ENCODE peak calls at places on chromosomes 3 and 15, in four cellular contexts. C is mammary epithelial cell, U is Peyer's patch, N is heart left ventricle. V is an unnamed sample.

GRCh38 chr15:71753346-71753745 is 57.0 kb upstream of the NR2E3 start:
- DNase-seq in C (peak), U (no peak), N (no peak), V (no peak)

GRCh38 chr15:93037341-93038063 is 51.5 kb downstream of the RGMA start:
- DNase-seq in C (peak), U (peak), N (peak), V (no peak)

GRCh38 chr15:77905301-77905920 is 172.1 kb downstream of the TBC1D2B start:
- DNase-seq in C (no peak), U (peak), N (no peak), V (no peak)

GRCh38 chr3:137041251-137041650 is 83.5 kb downstream of the IL20RB start:
- DNase-seq in C (no peak), U (no peak), N (no peak), V (no peak)

GRCh38 chr15:40436116-40436891 is 4.4 kb upstream of the BAHD1 start:
- DNase-seq in C (no peak), U (no peak), N (no peak), V (no peak)

GRCh38 chr3:150531775-150532174 is 14.5 kb downstream of the SERP1 start:
- DNase-seq in C (no peak), U (no peak), N (no peak), V (no peak)

GRCh38 chr15:45551691-45552090 is 29.1 kb upstream of the SLC30A4 start:
- DNase-seq in C (peak), U (no peak), N (no peak), V (no peak)

GRCh38 chr15:88542342-88542733 is 4.1 kb downstream of the DET1 start:
- DNase-seq in C (no peak), U (no peak), N (peak), V (no peak)

GRCh38 chr3:112411425-112411824 is 78.5 kb downstream of the CD200 start:
- DNase-seq in C (no peak), U (no peak), N (no peak), V (no peak)

GRCh38 chr15:94671845-94672524 is 440.6 kb downstream of the MCTP2 start:
- DNase-seq in C (no peak), U (no peak), N (no peak), V (no peak)

GRCh38 chr15:76174654-76175053 is 114.9 kb downstream of the TMEM266 start:
- DNase-seq in C (no peak), U (no peak), N (no peak), V (no peak)

GRCh38 chr3:182980204-182981037 is at the start of gene DCUN1D1:
- DNase-seq in C (peak), U (peak), N (peak), V (peak)

GRCh38 chr3:117399311-117400068 is 689.9 kb downstream of the TUSC7 start:
- DNase-seq in C (no peak), U (no peak), N (no peak), V (no peak)

GRCh38 chr3:10423171-10423882 is 82.1 kb downstream of the ATP2B2 start:
- DNase-seq in C (no peak), U (no peak), N (no peak), V (no peak)

GRCh38 chr15:25331404-25331803 is 107.4 kb downstream of the UBE3A start:
- DNase-seq in C (no peak), U (no peak), N (no peak), V (no peak)
- TF ChIP-seq CTCF in C (no peak), U (no peak), N (no peak), V (no peak)

GRCh38 chr3:189839576-189839975 is 208.4 kb downstream of the TP63 start:
- DNase-seq in C (peak), U (no peak), N (no peak), V (peak)

GRCh38 chr3:189841474-189842205 is 210.5 kb downstream of the TP63 start:
- DNase-seq in C (peak), U (no peak), N (no peak), V (peak)

GRCh38 chr3:189838291-189838690 is 207.1 kb downstream of the TP63 start:
- DNase-seq in C (no peak), U (no peak), N (no peak), V (no peak)

GRCh38 chr3:189845069-189845468 is 213.9 kb downstream of the TP63 start:
- DNase-seq in C (no peak), U (no peak), N (no peak), V (no peak)

GRCh38 chr3:189842681-189843602 is 211.8 kb downstream of the TP63 start:
- DNase-seq in C (peak), U (no peak), N (no peak), V (peak)
- H3K27ac ChIP-seq in C (peak), U (no peak), N (no peak), V (peak)

DNA sequence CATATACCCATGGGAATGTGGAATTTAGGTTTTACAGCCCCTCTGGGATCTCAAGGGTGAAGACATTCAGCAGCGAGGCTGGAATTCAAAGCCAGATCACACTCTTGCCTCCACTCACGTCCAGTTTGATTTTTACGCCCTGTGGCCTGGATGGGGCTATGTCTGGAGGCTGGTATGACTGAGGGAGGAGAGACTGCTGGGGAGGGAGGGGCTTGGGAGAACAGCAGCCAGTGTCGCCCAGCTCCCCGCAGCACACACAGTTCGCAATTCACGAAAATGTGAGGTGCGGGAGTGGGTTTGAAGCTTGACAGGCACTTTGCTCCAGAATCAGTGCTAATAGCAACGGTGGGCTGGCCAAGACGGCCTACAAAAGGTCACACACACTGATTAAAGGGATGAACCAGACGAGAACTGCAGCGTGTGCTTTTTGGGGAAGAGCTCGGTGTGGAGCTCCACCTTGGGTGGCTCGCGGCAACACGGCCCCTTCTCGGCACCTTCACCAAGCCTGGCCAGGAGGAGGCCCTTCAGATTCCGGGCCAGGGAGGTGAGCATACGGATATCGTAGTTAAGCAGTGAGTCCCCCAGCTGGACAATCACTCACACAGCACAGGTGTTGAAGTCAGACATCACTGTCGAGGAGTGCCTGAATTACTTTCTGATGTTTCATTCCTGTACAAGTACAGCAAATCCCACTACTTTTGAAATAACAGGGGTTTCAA is 16.4 kb downstream of the EHD4 start:
- DNase-seq in C (no peak), U (no peak), N (no peak), V (no peak)
- TF ChIP-seq CTCF in C (no peak), U (no peak), N (peak), V (no peak)

DNA sequence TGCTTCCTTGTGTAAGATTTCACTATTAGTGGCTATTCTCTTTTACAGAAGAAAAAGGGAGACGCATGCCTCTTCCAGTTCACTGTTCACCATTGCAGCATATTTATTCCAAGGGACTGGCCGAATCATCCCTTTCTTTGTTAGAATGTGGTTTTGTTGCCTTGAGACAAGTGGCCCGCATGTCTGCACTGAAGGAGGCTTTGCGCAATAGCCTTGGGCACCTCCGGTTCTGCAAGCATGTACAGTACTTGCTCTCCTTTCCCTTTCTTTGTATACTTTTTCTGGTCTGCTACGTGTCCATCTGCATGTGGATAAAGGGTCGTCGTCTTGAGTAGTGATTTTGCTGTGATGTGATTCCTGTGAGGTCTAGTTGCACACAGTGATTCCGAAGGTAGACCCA is 43.0 kb downstream of the FLNB start:
- DNase-seq in C (peak), U (no peak), N (no peak), V (peak)
- H3K27ac ChIP-seq in C (peak), U (peak), N (peak), V (peak)

GRCh38 chr15:30036304-30036703 is 46.5 kb upstream of the GOLGA8J start:
- DNase-seq in C (no peak), U (no peak), N (no peak), V (no peak)

GRCh38 chr15:30033211-30033610 is 49.5 kb upstream of the GOLGA8J start:
- DNase-seq in C (no peak), U (no peak), N (no peak), V (no peak)

GRCh38 chr15:30033763-30034162 is 49.0 kb upstream of the GOLGA8J start:
- DNase-seq in C (no peak), U (no peak), N (no peak), V (no peak)

GRCh38 chr15:30030350-30030749 is 52.4 kb upstream of the GOLGA8J start:
- DNase-seq in C (no peak), U (no peak), N (no peak), V (no peak)
- TF ChIP-seq CTCF in C (peak), U (peak), N (no peak), V (peak)

DNA sequence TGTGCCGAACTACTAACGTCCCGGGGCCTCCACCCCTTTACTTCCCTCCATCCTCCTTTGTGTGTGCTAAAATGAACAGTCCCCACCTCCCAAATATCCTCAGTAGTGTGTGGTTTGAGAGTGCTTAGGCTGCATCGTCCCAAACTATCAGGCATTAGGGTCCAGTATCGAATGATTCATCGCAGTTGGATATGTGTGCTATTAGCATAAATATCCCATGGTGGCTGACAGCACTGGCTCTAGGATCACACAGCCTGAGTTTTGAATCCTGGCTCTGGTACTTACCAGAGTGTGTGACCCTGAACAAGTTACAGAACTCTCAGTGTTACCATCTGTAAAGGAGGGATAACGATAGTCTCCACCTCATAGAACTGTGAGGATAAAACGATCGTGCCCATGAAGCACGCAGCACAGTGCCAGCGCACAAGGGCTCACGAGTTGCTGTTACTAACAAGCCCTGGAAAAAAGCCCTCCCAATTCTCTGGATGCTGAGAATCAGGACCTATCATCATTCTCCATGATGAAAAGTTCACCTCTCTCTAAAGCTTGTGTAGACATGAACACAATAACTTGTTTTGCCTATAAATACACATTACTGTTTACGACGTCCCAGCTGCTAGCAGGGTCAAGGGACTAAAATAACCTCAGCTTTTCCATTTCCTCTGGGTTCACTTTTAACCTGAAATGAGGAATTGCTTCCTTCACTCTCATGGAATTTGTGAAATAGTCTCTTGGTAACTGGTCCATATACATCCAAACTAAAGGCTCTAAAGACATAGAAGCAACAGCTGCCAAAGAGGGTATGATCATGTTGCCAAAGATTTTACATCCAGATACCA is 51.0 kb downstream of the VGLL4 start:
- DNase-seq in C (peak), U (no peak), N (no peak), V (no peak)
- H3K27ac ChIP-seq in C (peak), U (peak), N (peak), V (peak)

GRCh38 chr3:16092923-16093322 is 81.6 kb upstream of the GALNT15 start:
- DNase-seq in C (no peak), U (no peak), N (no peak), V (no peak)
- TF ChIP-seq CTCF in C (no peak), U (no peak), N (no peak), V (no peak)

GRCh38 chr15:28989239-28989830 is 103.6 kb downstream of the APBA2 start:
- DNase-seq in C (no peak), U (no peak), N (no peak), V (no peak)

GRCh38 chr15:28991236-28992171 is 105.7 kb downstream of the APBA2 start:
- DNase-seq in C (no peak), U (no peak), N (no peak), V (no peak)

GRCh38 chr15:28992340-28992864 is 106.6 kb downstream of the APBA2 start:
- DNase-seq in C (no peak), U (no peak), N (no peak), V (no peak)

GRCh38 chr15:28989896-28990295 is 104.1 kb downstream of the APBA2 start:
- DNase-seq in C (no peak), U (no peak), N (no peak), V (no peak)

GRCh38 chr15:28990390-28990789 is 104.6 kb downstream of the APBA2 start:
- DNase-seq in C (no peak), U (no peak), N (no peak), V (no peak)
- H3K27ac ChIP-seq in C (no peak), U (no peak), N (no peak), V (no peak)

GRCh38 chr3:53028641-53029040 is 17.2 kb downstream of the SFMBT1 start:
- DNase-seq in C (no peak), U (no peak), N (no peak), V (no peak)
- TF ChIP-seq CTCF in C (no peak), U (no peak), N (no peak), V (no peak)

GRCh38 chr15:69603369-69604049 is 150.9 kb downstream of the RPLP1 start:
- DNase-seq in C (no peak), U (no peak), N (no peak), V (no peak)
- H3K27ac ChIP-seq in C (no peak), U (no peak), N (no peak), V (no peak)